ENCODE peak calls at places on chromosomes 5 and 9, in ten cellular contexts. H is activated effector memory CD4-positive, alpha-beta T cell treated with Interleukin-2 at 50 U/mL for 16 hours; W is T-cell; I is NCI-H1417; Q is HTR-8/SVneo; V is GM10248; C is amniotic stem cell; J is GM04504; E is right cardiac atrium; N is fibroblast of villous mesenchyme. U is an unnamed sample.
A peak's percentile ranks its signal among the peaks of the same experiment; 100 is the strongest.

GRCh38 chr9:107542401-107542800 is 52.8 kb upstream of the KLF4 start:
- DNase-seq in Q (no peak), I (no peak), N (no peak), J (no peak), E (no peak), V (no peak), C (no peak), H (no peak), W (no peak), U (no peak)

GRCh38 chr9:86075132-86075807 is 24.1 kb downstream of the GOLM1 start:
- DNase-seq in C (no peak), N (no peak), V (no peak), J (no peak), W (no peak), Q (no peak), H (no peak), I (no peak), E (no peak), U (no peak)

GRCh38 chr9:75448281-75448680 is 360.0 kb downstream of the OSTF1 start:
- DNase-seq in H (no peak), C (no peak), V (no peak), E (no peak), N (peak; percentile 3), W (no peak), I (no peak), Q (no peak), J (no peak), U (no peak)

GRCh38 chr5:32522429-32523143 is 62.8 kb upstream of the SUB1 start:
- DNase-seq in E (peak; percentile 44), W (peak; percentile 40), V (no peak), J (peak; percentile 88), I (no peak), H (no peak), N (peak; percentile 66), Q (no peak), C (no peak), U (no peak)

GRCh38 chr9:133769511-133770075 is 31.4 kb upstream of the SARDH start:
- DNase-seq in I (no peak), J (no peak), N (no peak), W (no peak), C (no peak), E (no peak), Q (no peak), V (no peak), H (no peak), U (no peak)

GRCh38 chr5:102771435-102771834 is 16.3 kb downstream of the PAM start:
- DNase-seq in H (no peak), J (no peak), I (no peak), W (no peak), C (no peak), Q (no peak), V (no peak), N (peak; percentile 34), E (no peak), U (no peak)

GRCh38 chr5:129904667-129905466 is 602 bp downstream of the CHSY3 start:
- DNase-seq in C (no peak), N (no peak), I (peak; percentile 30), Q (no peak), E (peak; percentile 31), J (no peak), W (no peak), V (no peak), H (no peak), U (peak; percentile 43)

GRCh38 chr5:164289526-164289925 is 784.1 kb downstream of the MAT2B start:
- DNase-seq in C (no peak), V (no peak), W (no peak), H (no peak), I (no peak), Q (no peak), J (no peak), N (no peak), E (no peak), U (no peak)

GRCh38 chr9:99299214-99300102 is 77.4 kb downstream of the SEC61B start:
- DNase-seq in Q (peak; percentile 26), I (no peak), J (peak; percentile 19), V (no peak), E (no peak), N (peak; percentile 24), C (peak; percentile 67), W (no peak), H (no peak), U (peak; percentile 38)

GRCh38 chr5:87110721-87111120 is 157.0 kb upstream of the RASA1 start:
- DNase-seq in N (no peak), J (no peak), V (no peak), C (no peak), H (no peak), I (no peak), Q (no peak), E (no peak), W (no peak), U (no peak)

GRCh38 chr9:89077519-89077918 is 86.3 kb downstream of the S1PR3 start:
- DNase-seq in V (peak; percentile 51), W (no peak), I (no peak), Q (no peak), C (no peak), H (no peak), E (no peak), N (no peak), J (no peak), U (peak; percentile 37)

U was measured in GM13976.